ENCODE peak calls at places on chromosome 2, in nine cellular contexts. K is EL; Y is activated CD8-positive, alpha-beta memory T cell treated with anti-CD3 and anti-CD28 coated beads for 24 hours; O is osteocyte; E is HTR-8/SVneo; I is G401; U is effector CD4-positive, alpha-beta T cell; G is activated naive CD8-positive, alpha-beta T cell treated with anti-CD3 and anti-CD28 coated beads, Interleukin-2, amount 50 U/mL, for 24 hours; M is non-pigmented ciliary epithelial cell. S is an unnamed sample.

GRCh38 chr2:1855150-1855549 is 110.8 kb upstream of the PXDN start:
- DNase-seq in K (no peak), Y (no peak), O (no peak), E (no peak), I (peak; percentile 95), U (no peak), G (no peak), M (no peak), S (no peak)

GRCh38 chr2:108243566-108243965 is 3.8 kb downstream of the SULT1C3 start:
- DNase-seq in K (no peak), Y (no peak), O (no peak), E (no peak), I (no peak), U (no peak), G (no peak), M (no peak), S (no peak)

GRCh38 chr2:100821255-100821912 is 1.4 kb downstream of the NPAS2 start:
- DNase-seq in K (no peak), Y (no peak), O (no peak), E (no peak), I (peak; percentile 54), U (no peak), G (no peak), M (no peak), S (no peak)

GRCh38 chr2:155203187-155203586 is 504.7 kb downstream of the KCNJ3 start:
- DNase-seq in K (no peak), Y (no peak), O (no peak), E (no peak), I (no peak), U (no peak), G (no peak), M (no peak), S (peak; percentile 59)

GRCh38 chr2:170815746-170816498 is 765 bp upstream of the GAD1 start:
- DNase-seq in K (peak; percentile 53), Y (peak; percentile 86), O (no peak), E (peak; percentile 65), I (peak; percentile 50), U (peak; percentile 47), G (peak; percentile 77), M (no peak), S (peak; percentile 98)

GRCh38 chr2:38233231-38233983 is 143.7 kb downstream of the ATL2 start:
- DNase-seq in K (peak; percentile 85), Y (no peak), O (no peak), E (peak; percentile 19), I (no peak), U (no peak), G (no peak), M (peak; percentile 23), S (no peak)

GRCh38 chr2:52386433-52386832 is 1354.5 kb upstream of the NRXN1 start:
- DNase-seq in K (no peak), Y (no peak), O (no peak), E (no peak), I (peak; percentile 86), U (no peak), G (no peak), M (no peak), S (peak; percentile 80)

GRCh38 chr2:217179854-217180253 is 320.0 kb upstream of the TNP1 start:
- DNase-seq in K (no peak), Y (no peak), O (no peak), E (no peak), I (no peak), U (no peak), G (no peak), M (no peak), S (no peak)